ENCODE peak calls at places on chromosome 1, in four cellular contexts. One of them, this sample, is unnamed.

GRCh38 chr1:240117930-240118329 is 26.2 kb downstream of the FMN2 start:
- DNase-seq in amygdala: no peak
- DNase-seq in RPMI7951: no peak
- DNase-seq in stimulated activated CD8-positive, alpha-beta memory T cell treated with anti-CD3 and anti-CD28 coated beads, Interleukin-15, amount 100 ng/mL, for 4 hours: no peak
- DNase-seq in this sample: no peak

GRCh38 chr1:235746245-235746644 is 96.7 kb upstream of the GNG4 start:
- DNase-seq in amygdala: peak
- DNase-seq in RPMI7951: no peak
- DNase-seq in stimulated activated CD8-positive, alpha-beta memory T cell treated with anti-CD3 and anti-CD28 coated beads, Interleukin-15, amount 100 ng/mL, for 4 hours: no peak
- DNase-seq in this sample: no peak

GRCh38 chr1:17412093-17412870 is 27.2 kb downstream of the RCC2 start:
- DNase-seq in amygdala: no peak
- DNase-seq in RPMI7951: no peak
- DNase-seq in stimulated activated CD8-positive, alpha-beta memory T cell treated with anti-CD3 and anti-CD28 coated beads, Interleukin-15, amount 100 ng/mL, for 4 hours: no peak
- DNase-seq in this sample: no peak

GRCh38 chr1:8002329-8003320 is 23.5 kb downstream of the ERRFI1 start:
- DNase-seq in amygdala: no peak
- DNase-seq in RPMI7951: no peak
- DNase-seq in stimulated activated CD8-positive, alpha-beta memory T cell treated with anti-CD3 and anti-CD28 coated beads, Interleukin-15, amount 100 ng/mL, for 4 hours: no peak
- DNase-seq in this sample: no peak

GRCh38 chr1:29524285-29525065 is 288.2 kb downstream of the PTPRU start:
- DNase-seq in amygdala: no peak
- DNase-seq in RPMI7951: no peak
- DNase-seq in stimulated activated CD8-positive, alpha-beta memory T cell treated with anti-CD3 and anti-CD28 coated beads, Interleukin-15, amount 100 ng/mL, for 4 hours: no peak
- DNase-seq in this sample: no peak

GRCh38 chr1:164625004-164625617 is 66.1 kb downstream of the PBX1 start:
- DNase-seq in amygdala: no peak
- DNase-seq in RPMI7951: no peak
- DNase-seq in stimulated activated CD8-positive, alpha-beta memory T cell treated with anti-CD3 and anti-CD28 coated beads, Interleukin-15, amount 100 ng/mL, for 4 hours: no peak
- DNase-seq in this sample: no peak

GRCh38 chr1:196056966-196057365 is 551.3 kb downstream of the KCNT2 start:
- DNase-seq in amygdala: no peak
- DNase-seq in RPMI7951: no peak
- DNase-seq in stimulated activated CD8-positive, alpha-beta memory T cell treated with anti-CD3 and anti-CD28 coated beads, Interleukin-15, amount 100 ng/mL, for 4 hours: no peak
- DNase-seq in this sample: no peak

GRCh38 chr1:246156847-246157246 is 350.2 kb downstream of the SMYD3 start:
- DNase-seq in amygdala: no peak
- DNase-seq in RPMI7951: no peak
- DNase-seq in stimulated activated CD8-positive, alpha-beta memory T cell treated with anti-CD3 and anti-CD28 coated beads, Interleukin-15, amount 100 ng/mL, for 4 hours: no peak
- DNase-seq in this sample: no peak

GRCh38 chr1:212597495-212597894 is 11.1 kb upstream of the ATF3 start:
- DNase-seq in amygdala: no peak
- DNase-seq in RPMI7951: no peak
- DNase-seq in stimulated activated CD8-positive, alpha-beta memory T cell treated with anti-CD3 and anti-CD28 coated beads, Interleukin-15, amount 100 ng/mL, for 4 hours: no peak
- DNase-seq in this sample: no peak

GRCh38 chr1:28104866-28105467 is 16.6 kb upstream of the EYA3 start:
- DNase-seq in amygdala: peak
- DNase-seq in RPMI7951: peak
- DNase-seq in stimulated activated CD8-positive, alpha-beta memory T cell treated with anti-CD3 and anti-CD28 coated beads, Interleukin-15, amount 100 ng/mL, for 4 hours: no peak
- DNase-seq in this sample: no peak